ENCODE peak calls at places on chromosomes 4 and X, in eight cellular contexts. K is upper lobe of right lung, A is body of pancreas, E is pancreas, J is left lung, G is K562, B is heart right ventricle, Q is Panc1. S is an unnamed sample.

GRCh38 chr4:144687466-144687865 is 41.5 kb downstream of the HHIP start:
- ATAC-seq in K (no peak), E (peak; percentile 31), J (no peak), A (no peak), Q (no peak), G (no peak), B (no peak), S (no peak)

GRCh38 chrX:101462892-101463291 is 22.4 kb upstream of the ARMCX4 start:
- ATAC-seq in Q (peak; percentile 76), G (peak; percentile 78), K (peak; percentile 82), B (no peak), J (peak; percentile 94), A (no peak), E (no peak), S (no peak)

GRCh38 chr4:113978561-113979156 is 788 bp downstream of the ARSJ start:
- ATAC-seq in E (peak; percentile 23), J (peak; percentile 42), Q (peak; percentile 49), K (peak; percentile 37), A (peak; percentile 27), B (peak; percentile 22), G (no peak), S (peak; percentile 25)

GRCh38 chr4:85005865-85006377 is 39.4 kb upstream of the WDFY3 start:
- ATAC-seq in Q (peak; percentile 77), J (peak; percentile 39), A (no peak), G (no peak), E (no peak), B (no peak), K (no peak), S (no peak)

GRCh38 chrX:145532176-145532780 is 285.0 kb downstream of the SPANXN1 start:
- ATAC-seq in B (no peak), A (no peak), E (no peak), G (no peak), Q (no peak), K (no peak), J (no peak), S (no peak)

GRCh38 chrX:31702208-31702607 is 630.4 kb upstream of the FTHL17 start:
- ATAC-seq in A (no peak), B (no peak), E (no peak), Q (no peak), K (no peak), J (no peak), G (no peak), S (no peak)

GRCh38 chr4:72951628-72952027 is 117.9 kb downstream of the COX18 start:
- ATAC-seq in E (no peak), G (no peak), A (no peak), B (no peak), Q (no peak), J (no peak), K (no peak), S (no peak)

GRCh38 chr4:82968972-82969371 is 41.7 kb downstream of the LIN54 start:
- ATAC-seq in E (no peak), K (no peak), B (no peak), J (no peak), Q (no peak), G (no peak), A (no peak), S (no peak)

GRCh38 chrX:30572678-30573077 is 4.9 kb downstream of the TASL start:
- ATAC-seq in J (no peak), A (no peak), Q (no peak), E (no peak), G (no peak), B (no peak), K (no peak), S (no peak)

GRCh38 chrX:153993978-153994377 is 21.4 kb downstream of the TMEM187 start:
- ATAC-seq in G (no peak), Q (no peak), E (no peak), K (no peak), A (no peak), J (no peak), B (no peak), S (no peak)

GRCh38 chrX:84168095-84168494 is 19.9 kb downstream of the RPS6KA6 start:
- ATAC-seq in Q (no peak), K (no peak), E (no peak), J (no peak), A (no peak), G (no peak), B (no peak), S (no peak)

GRCh38 chr4:79514637-79515320 is 106.8 kb upstream of the GK2 start:
- ATAC-seq in K (no peak), A (no peak), J (no peak), E (no peak), Q (no peak), B (no peak), G (no peak), S (peak; percentile 65)

GRCh38 chrX:65643046-65643785 is 24.2 kb upstream of the MSN start:
- ATAC-seq in A (peak; percentile 68), J (peak; percentile 75), E (peak; percentile 47), K (peak; percentile 86), Q (no peak), G (peak; percentile 26), B (no peak), S (no peak)

GRCh38 chrX:119870626-119871131 is 854 bp downstream of the RNF113A start:
- ATAC-seq in E (peak; percentile 28), K (peak; percentile 15), Q (peak; percentile 22), J (peak; percentile 46), B (no peak), A (peak; percentile 6), G (peak; percentile 65), S (no peak)

GRCh38 chr4:168432419-168433146 is 47.7 kb downstream of the DDX60L start:
- ATAC-seq in J (no peak), A (no peak), E (no peak), Q (no peak), B (no peak), G (no peak), K (no peak), S (no peak)

GRCh38 chr4:145886871-145887240 is 51.8 kb downstream of the ZNF827 start:
- ATAC-seq in E (no peak), J (no peak), B (peak; percentile 67), A (no peak), G (no peak), Q (no peak), K (no peak), S (peak; percentile 73)

GRCh38 chr4:145882594-145882993 is 56.0 kb downstream of the ZNF827 start:
- ATAC-seq in K (no peak), B (no peak), J (no peak), A (no peak), G (no peak), Q (no peak), E (no peak), S (no peak)

GRCh38 chr4:145885666-145886065 is 53.0 kb downstream of the ZNF827 start:
- ATAC-seq in G (no peak), E (no peak), A (no peak), K (no peak), J (no peak), Q (no peak), B (no peak), S (no peak)

GRCh38 chr4:145883173-145883572 is 55.5 kb downstream of the ZNF827 start:
- ATAC-seq in B (no peak), E (no peak), G (no peak), A (no peak), Q (no peak), J (no peak), K (no peak), S (no peak)

GRCh38 chr4:145884775-145885174 is 53.8 kb downstream of the ZNF827 start:
- ATAC-seq in Q (no peak), G (no peak), B (no peak), A (no peak), E (no peak), K (no peak), J (no peak), S (no peak)
- H3K4me1 ChIP-seq in Q (no peaks in the 10 kb centered on the region), G (no peaks in the 10 kb centered on the region), B (peaks cover 51% of the 10 kb centered on the region), A (peaks cover 16% of the 10 kb centered on the region), E (peaks cover 3% of the 10 kb centered on the region), K (peaks cover 22% of the 10 kb centered on the region), J (peaks cover 3% of the 10 kb centered on the region), S (peaks cover 4% of the 10 kb centered on the region)

GRCh38 chr4:88014506-88014905 is 7.1 kb downstream of the PKD2 start:
- ATAC-seq in A (no peak), J (no peak), E (no peak), Q (no peak), G (no peak), B (no peak), K (no peak), S (no peak)

GRCh38 chr4:88018471-88018870 is 11.0 kb downstream of the PKD2 start:
- ATAC-seq in K (no peak), G (peak; percentile 68), J (peak; percentile 61), B (no peak), A (peak; percentile 40), Q (no peak), E (no peak), S (peak; percentile 57)

GRCh38 chr4:88017516-88018302 is 10.3 kb downstream of the PKD2 start:
- ATAC-seq in J (peak; percentile 83), K (peak; percentile 24), E (no peak), G (no peak), Q (peak; percentile 92), A (peak; percentile 63), B (peak; percentile 90), S (peak; percentile 95)

GRCh38 chr4:88012652-88013051 is 5.2 kb downstream of the PKD2 start:
- ATAC-seq in A (no peak), K (peak; percentile 26), B (no peak), Q (no peak), J (no peak), G (no peak), E (no peak), S (no peak)

GRCh38 chr4:88015659-88016295 is 8.3 kb downstream of the PKD2 start:
- ATAC-seq in A (peak; percentile 65), Q (no peak), E (peak; percentile 42), B (no peak), J (no peak), K (no peak), G (no peak), S (no peak)
- H3K4me1 ChIP-seq in A (peaks cover 29% of the 10 kb centered on the region), Q (peaks cover 6% of the 10 kb centered on the region), E (peaks cover 6% of the 10 kb centered on the region), B (peaks cover 73% of the 10 kb centered on the region), J (peaks cover 4% of the 10 kb centered on the region), K (peaks cover 22% of the 10 kb centered on the region), G (no peaks in the 10 kb centered on the region), S (peaks cover 28% of the 10 kb centered on the region)

GRCh38 chr4:40875507-40876150 is 125.9 kb downstream of the NSUN7 start:
- ATAC-seq in A (peak; percentile 71), B (no peak), Q (no peak), G (no peak), J (peak; percentile 57), E (peak; percentile 63), K (no peak), S (no peak)
- H3K4me1 ChIP-seq in A (peaks cover 24% of the 10 kb centered on the region), B (peaks cover 8% of the 10 kb centered on the region), Q (no peaks in the 10 kb centered on the region), G (no peaks in the 10 kb centered on the region), J (no peaks in the 10 kb centered on the region), E (peaks cover 6% of the 10 kb centered on the region), K (peaks cover 11% of the 10 kb centered on the region), S (no peaks in the 10 kb centered on the region)

GRCh38 chr4:99946346-99947189 is at the start of gene DNAJB14:
- ATAC-seq in J (peak; percentile 64), Q (peak; percentile 76), G (peak; percentile 72), A (peak; percentile 45), B (peak; percentile 71), E (peak; percentile 64), K (peak; percentile 77), S (peak; percentile 67)

GRCh38 chr4:99947608-99948007 is 1.2 kb upstream of the DNAJB14 start:
- ATAC-seq in K (no peak), G (no peak), E (no peak), A (no peak), J (no peak), B (no peak), Q (no peak), S (no peak)

GRCh38 chr4:99947190-99947578 is 766 bp upstream of the DNAJB14 start:
- ATAC-seq in E (no peak), Q (no peak), G (no peak), B (no peak), J (no peak), A (no peak), K (no peak), S (no peak)

GRCh38 chr4:99943904-99944437 is 2.4 kb downstream of the DNAJB14 start:
- ATAC-seq in B (no peak), K (no peak), G (no peak), A (no peak), Q (no peak), J (no peak), E (no peak), S (no peak)

GRCh38 chr4:99945718-99946345 is 586 bp downstream of the DNAJB14 start:
- ATAC-seq in A (no peak), E (no peak), J (peak; percentile 3), Q (no peak), K (peak; percentile 2), B (peak; percentile 8), G (peak; percentile 16), S (no peak)
- H3K4me1 ChIP-seq in A (peaks cover 24% of the 10 kb centered on the region), E (peaks cover 34% of the 10 kb centered on the region), J (peaks cover 13% of the 10 kb centered on the region), Q (peaks cover 14% of the 10 kb centered on the region), K (peaks cover 43% of the 10 kb centered on the region), B (peaks cover 60% of the 10 kb centered on the region), G (peaks cover 13% of the 10 kb centered on the region), S (peaks cover 14% of the 10 kb centered on the region)

S was measured in gastroesophageal sphincter.